ENCODE peak calls at places on chromosomes 3 and 15, in nine cellular contexts. H is frontal cortex, J is 8988T, I is dermis microvascular lymphatic vessel endothelial cell, Y is cardiac muscle cell, O is mesothelial cell of epicardium, E is fibroblast of villous mesenchyme, G is NCI-H2171 treated with DMSO at 0.1 percent for 48 hours, B is mesendoderm. D is an unnamed sample.

GRCh38 chr3:67979342-67979741 is 324.9 kb upstream of the SUCLG2 start:
- DNase-seq in H (no peak), J (no peak), I (no peak), Y (no peak), O (no peak), E (no peak), G (no peak), B (no peak), D (no peak)

GRCh38 chr3:174620138-174620537 is 239.0 kb upstream of the NAALADL2 start:
- DNase-seq in H (no peak), J (no peak), I (no peak), Y (peak), O (no peak), E (peak), G (peak), B (no peak), D (peak)

GRCh38 chr3:16508591-16508995 is 4.9 kb downstream of the RFTN1 start:
- DNase-seq in H (no peak), J (no peak), I (no peak), Y (peak), O (no peak), E (peak), G (peak), B (no peak), D (peak)

GRCh38 chr15:58276924-58277323 is 138.7 kb downstream of the AQP9 start:
- DNase-seq in H (no peak), J (no peak), I (no peak), Y (no peak), O (no peak), E (no peak), G (no peak), B (no peak), D (no peak)

GRCh38 chr3:10933021-10933420 is 59.5 kb upstream of the SLC6A1 start:
- DNase-seq in H (no peak), J (no peak), I (no peak), Y (no peak), O (peak), E (no peak), G (no peak), B (no peak), D (no peak)

GRCh38 chr15:101795455-101795854 is 7.9 kb upstream of the OR4F6 start:
- DNase-seq in H (no peak), J (no peak), I (peak), Y (peak), O (no peak), E (peak), G (no peak), B (no peak), D (peak)

GRCh38 chr15:90907051-90907660 is 4.1 kb downstream of the MAN2A2 start:
- DNase-seq in H (no peak), J (no peak), I (no peak), Y (no peak), O (no peak), E (no peak), G (no peak), B (no peak), D (no peak)

GRCh38 chr3:118793176-118793575 is 241.5 kb downstream of the IGSF11 start:
- DNase-seq in H (no peak), J (no peak), I (no peak), Y (no peak), O (no peak), E (no peak), G (no peak), B (no peak), D (no peak)

GRCh38 chr3:187950671-187951070 is 203.3 kb upstream of the LPP start:
- DNase-seq in H (no peak), J (no peak), I (no peak), Y (no peak), O (no peak), E (no peak), G (no peak), B (no peak), D (no peak)

GRCh38 chr15:69663982-69664381 is 211.4 kb downstream of the RPLP1 start:
- DNase-seq in H (no peak), J (no peak), I (no peak), Y (no peak), O (no peak), E (no peak), G (no peak), B (no peak), D (no peak)

GRCh38 chr15:65578904-65579728 is 31.8 kb downstream of the INTS14 start:
- DNase-seq in H (no peak), J (no peak), I (peak), Y (no peak), O (no peak), E (no peak), G (no peak), B (peak), D (peak)

GRCh38 chr3:85148056-85148455 is 189.3 kb downstream of the CADM2 start:
- DNase-seq in H (no peak), J (no peak), I (no peak), Y (no peak), O (no peak), E (no peak), G (no peak), B (no peak), D (no peak)

GRCh38 chr3:29533992-29534391 is 253.1 kb downstream of the RBMS3 start:
- DNase-seq in H (no peak), J (no peak), I (peak), Y (no peak), O (no peak), E (no peak), G (no peak), B (no peak), D (no peak)

GRCh38 chr3:188792788-188793187 is 379.0 kb upstream of the TPRG1 start:
- DNase-seq in H (no peak), J (no peak), I (no peak), Y (peak), O (no peak), E (no peak), G (no peak), B (peak), D (peak)

GRCh38 chr3:64295594-64295993 is 70.3 kb upstream of the PRICKLE2 start:
- DNase-seq in H (no peak), J (no peak), I (no peak), Y (peak), O (no peak), E (peak), G (no peak), B (no peak), D (peak)

GRCh38 chr15:52031542-52031941 is 12.5 kb downstream of the MAPK6 start:
- DNase-seq in H (no peak), J (no peak), I (no peak), Y (no peak), O (no peak), E (peak), G (no peak), B (no peak), D (peak)

GRCh38 chr3:155743616-155744015 is 1.3 kb downstream of the PLCH1 start:
- DNase-seq in H (no peak), J (no peak), I (no peak), Y (no peak), O (no peak), E (no peak), G (no peak), B (no peak), D (no peak)

GRCh38 chr3:60260546-60260945 is 990.7 kb downstream of the FHIT start:
- DNase-seq in H (no peak), J (no peak), I (no peak), Y (no peak), O (no peak), E (no peak), G (no peak), B (peak), D (no peak)

GRCh38 chr15:70792171-70792573 is 28.8 kb upstream of the UACA start:
- DNase-seq in H (no peak), J (no peak), I (peak), Y (peak), O (no peak), E (peak), G (no peak), B (no peak), D (peak)